ENCODE peak calls at places on chromosomes 6 and 20, in ten cellular contexts. X, T, J, S, F, A, M, L, V and K are unnamed samples.
A peak's percentile ranks its signal among the peaks of the same experiment; 100 is the strongest.

GRCh38 chr6:1482381-1483166 is 93.2 kb downstream of the FOXF2 start:
- DNase-seq in L (peak; percentile 65), A (no peak), F (no peak), M (no peak), S (no peak), J (peak; percentile 38), T (no peak), V (peak; percentile 67), X (no peak), K (no peak)

GRCh38 chr20:38241201-38241600 is 19.3 kb downstream of the KIAA1755 start:
- DNase-seq in T (no peak), A (no peak), V (no peak), J (no peak), L (no peak), X (no peak), S (no peak), F (no peak), M (no peak), K (no peak)

GRCh38 chr6:142845143-142845571 is 99.8 kb downstream of the HIVEP2 start:
- DNase-seq in L (no peak), T (no peak), X (no peak), J (no peak), V (no peak), M (no peak), S (no peak), F (no peak), A (no peak), K (peak; percentile 46)

GRCh38 chr6:158008894-158009891 is 27.5 kb downstream of the SYNJ2 start:
- DNase-seq in M (no peak), S (no peak), V (peak; percentile 33), F (peak; percentile 77), T (no peak), J (no peak), X (peak; percentile 95), A (peak; percentile 57), L (peak; percentile 65), K (no peak)

GRCh38 chr6:99521557-99522286 is 6.5 kb upstream of the USP45 start:
- DNase-seq in V (peak; percentile 33), A (peak; percentile 42), L (peak; percentile 53), S (no peak), T (no peak), M (no peak), J (no peak), X (peak; percentile 79), F (no peak), K (peak; percentile 39)

GRCh38 chr20:61500791-61501321 is 248.8 kb downstream of the CDH4 start:
- DNase-seq in J (no peak), X (peak; percentile 10), S (no peak), A (no peak), V (peak; percentile 10), F (no peak), L (no peak), M (no peak), T (no peak), K (no peak)

GRCh38 chr6:1507251-1507650 is 102.5 kb upstream of the FOXC1 start:
- DNase-seq in X (no peak), L (no peak), S (no peak), A (no peak), J (no peak), F (no peak), M (no peak), V (no peak), T (no peak), K (no peak)

GRCh38 chr6:158225767-158226166 is 57.6 kb downstream of the GTF2H5 start:
- DNase-seq in M (no peak), S (no peak), J (no peak), V (no peak), F (no peak), T (no peak), L (no peak), A (no peak), X (no peak), K (no peak)

GRCh38 chr6:142891454-142891853 is 53.5 kb downstream of the HIVEP2 start:
- DNase-seq in L (no peak), M (no peak), F (no peak), T (no peak), V (no peak), S (no peak), A (no peak), X (no peak), J (no peak), K (no peak)

GRCh38 chr20:25248501-25249172 is 752 bp downstream of the PYGB start:
- DNase-seq in F (peak; percentile 62), T (peak; percentile 49), M (peak; percentile 68), S (no peak), J (peak; percentile 27), L (peak; percentile 33), A (peak; percentile 39), X (peak; percentile 53), V (no peak), K (peak; percentile 35)

GRCh38 chr6:43724914-43725642 is 37.5 kb upstream of the MRPS18A start:
- DNase-seq in V (peak; percentile 82), J (peak; percentile 50), X (peak; percentile 97), F (no peak), T (no peak), A (peak; percentile 82), S (peak; percentile 21), L (peak; percentile 97), M (peak; percentile 87), K (no peak)

GRCh38 chr20:45946149-45946970 is 11.9 kb downstream of the PCIF1 start:
- DNase-seq in J (no peak), A (peak; percentile 82), F (no peak), X (peak; percentile 40), T (no peak), L (peak; percentile 95), V (peak; percentile 59), M (no peak), S (peak; percentile 51), K (no peak)

GRCh38 chr6:33896391-33897192 is 92.8 kb upstream of the MLN start:
- DNase-seq in L (peak; percentile 42), V (no peak), X (no peak), J (no peak), A (no peak), T (no peak), F (no peak), M (no peak), S (no peak), K (no peak)

GRCh38 chr6:10320291-10320690 is 94.6 kb downstream of the TFAP2A start:
- DNase-seq in A (no peak), M (no peak), S (no peak), T (no peak), F (no peak), J (no peak), L (no peak), X (no peak), V (no peak), K (no peak)

GRCh38 chr20:35253010-35253409 is 24.9 kb downstream of the MMP24OS start:
- DNase-seq in T (no peak), J (no peak), F (no peak), S (no peak), A (no peak), X (no peak), M (no peak), L (no peak), V (no peak), K (no peak)